ENCODE peak calls at places on chromosomes 7 and 10, in five cellular contexts. P, L, Q, R and W are unnamed samples. For H3K4me1, the result is how much of the 10 kb centered on the place peaks cover.

GRCh38 chr10:19819419-19820033 is 3.3 kb downstream of the PLXDC2 start:
- DNase-seq in P (no peak), Q (peak), R (peak), L (peak), W (peak)

GRCh38 chr7:137417464-137417863 is 73.9 kb upstream of the PTN start:
- DNase-seq in R (no peak), P (no peak), L (no peak), Q (no peak), W (no peak)

GRCh38 chr10:128035557-128035973 is 90.7 kb downstream of the MKI67 start:
- DNase-seq in P (peak), Q (no peak), L (peak), R (peak), W (peak)

GRCh38 chr10:48450811-48451466 is 144.5 kb downstream of the MAPK8 start:
- DNase-seq in R (no peak), Q (no peak), P (no peak), L (no peak), W (no peak)

GRCh38 chr7:149825567-149826343 is 12.4 kb upstream of the ZNF862 start:
- DNase-seq in P (no peak), Q (no peak), L (no peak), R (no peak), W (no peak)

GRCh38 chr7:22586806-22587180 is 86.8 kb upstream of the STEAP1B start:
- DNase-seq in Q (peak), P (no peak), R (peak), L (no peak), W (no peak)

GRCh38 chr10:122341141-122341810 is 33.2 kb upstream of the PLEKHA1 start:
- DNase-seq in Q (no peak), R (no peak), L (no peak), P (no peak), W (no peak)

GRCh38 chr10:120732643-120733313 is 118.4 kb upstream of the WDR11 start:
- DNase-seq in R (no peak), Q (no peak), L (no peak), P (no peak), W (peak)

GRCh38 chr10:77911535-77912123 is 14.9 kb downstream of the DLG5 start:
- DNase-seq in R (no peak), P (no peak), L (peak), Q (peak), W (no peak)

GRCh38 chr10:78684954-78685353 is 383.8 kb upstream of the ZMIZ1 start:
- DNase-seq in R (no peak), Q (no peak), L (no peak), P (no peak), W (no peak)

GRCh38 chr7:82020076-82020475 is 250.2 kb upstream of the HGF start:
- DNase-seq in P (no peak), Q (no peak), R (no peak), L (no peak), W (no peak)

GRCh38 chr10:93152136-93152535 is 78.4 kb downstream of the CYP26A1 start:
- DNase-seq in L (no peak), Q (no peak), P (no peak), R (no peak), W (no peak)

GRCh38 chr10:93150289-93150688 is 76.6 kb downstream of the CYP26A1 start:
- DNase-seq in Q (no peak), P (no peak), L (no peak), R (no peak), W (no peak)

GRCh38 chr10:93148476-93148875 is 74.8 kb downstream of the CYP26A1 start:
- DNase-seq in P (no peak), L (no peak), Q (no peak), R (no peak), W (no peak)

GRCh38 chr10:93150990-93151547 is 77.4 kb downstream of the CYP26A1 start:
- DNase-seq in P (no peak), Q (no peak), L (no peak), R (no peak), W (no peak)

GRCh38 chr10:93149761-93150160 is 76.1 kb downstream of the CYP26A1 start:
- DNase-seq in L (no peak), Q (no peak), R (no peak), P (no peak), W (no peak)
- TF ChIP-seq POLR2AphosphoS5 in L (no peak), Q (no peak), R (no peak), P (no peak), W (no peak)

GRCh38 chr7:106870528-106870927 is 5.4 kb downstream of the PIK3CG start:
- DNase-seq in R (no peak), L (no peak), P (no peak), Q (no peak), W (peak)

GRCh38 chr7:106870983-106871410 is 5.9 kb downstream of the PIK3CG start:
- DNase-seq in L (no peak), R (no peak), Q (no peak), P (no peak), W (peak)

GRCh38 chr7:106871793-106872571 is 6.9 kb downstream of the PIK3CG start:
- DNase-seq in P (no peak), R (no peak), Q (no peak), L (no peak), W (peak)

GRCh38 chr7:106868364-106868763 is 3.3 kb downstream of the PIK3CG start:
- DNase-seq in Q (no peak), R (no peak), P (no peak), L (no peak), W (no peak)

DNA sequence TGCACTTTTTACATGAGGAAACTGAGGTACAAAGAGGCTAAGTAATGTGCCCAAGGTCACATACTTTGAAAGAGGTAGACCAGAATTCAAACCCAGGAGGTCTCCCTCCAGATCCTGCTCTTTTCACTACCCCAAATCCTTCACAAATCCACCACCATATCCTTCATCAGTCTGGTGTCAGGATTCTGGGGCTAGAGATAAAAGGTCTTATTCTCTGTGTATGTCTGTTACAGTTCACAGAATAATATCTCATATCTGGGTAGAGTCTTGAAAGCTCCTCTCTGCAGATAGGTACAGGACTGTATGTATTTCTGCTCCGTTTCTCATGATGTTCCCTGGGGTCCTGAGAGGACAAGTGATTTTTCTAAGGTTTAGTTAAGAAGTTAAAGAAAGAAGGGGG is 4.9 kb downstream of the PIK3CG start:
- DNase-seq in Q (no peak), R (no peak), P (no peak), L (no peak), W (no peak)
- H3K4me1 ChIP-seq in Q (under half), R (under half), P (under half), L (under half), W (under half)

GRCh38 chr10:94103192-94103591 is 109.5 kb downstream of the PLCE1 start:
- DNase-seq in P (no peak), Q (no peak), R (no peak), L (no peak), W (no peak)

GRCh38 chr10:94102436-94102835 is 108.7 kb downstream of the PLCE1 start:
- DNase-seq in Q (peak), R (no peak), L (no peak), P (no peak), W (no peak)

GRCh38 chr10:94103902-94104301 is 110.2 kb downstream of the PLCE1 start:
- DNase-seq in Q (no peak), R (no peak), P (no peak), L (no peak), W (no peak)

GRCh38 chr10:94105226-94105625 is 111.5 kb downstream of the PLCE1 start:
- DNase-seq in Q (no peak), P (no peak), R (no peak), L (no peak), W (no peak)

DNA sequence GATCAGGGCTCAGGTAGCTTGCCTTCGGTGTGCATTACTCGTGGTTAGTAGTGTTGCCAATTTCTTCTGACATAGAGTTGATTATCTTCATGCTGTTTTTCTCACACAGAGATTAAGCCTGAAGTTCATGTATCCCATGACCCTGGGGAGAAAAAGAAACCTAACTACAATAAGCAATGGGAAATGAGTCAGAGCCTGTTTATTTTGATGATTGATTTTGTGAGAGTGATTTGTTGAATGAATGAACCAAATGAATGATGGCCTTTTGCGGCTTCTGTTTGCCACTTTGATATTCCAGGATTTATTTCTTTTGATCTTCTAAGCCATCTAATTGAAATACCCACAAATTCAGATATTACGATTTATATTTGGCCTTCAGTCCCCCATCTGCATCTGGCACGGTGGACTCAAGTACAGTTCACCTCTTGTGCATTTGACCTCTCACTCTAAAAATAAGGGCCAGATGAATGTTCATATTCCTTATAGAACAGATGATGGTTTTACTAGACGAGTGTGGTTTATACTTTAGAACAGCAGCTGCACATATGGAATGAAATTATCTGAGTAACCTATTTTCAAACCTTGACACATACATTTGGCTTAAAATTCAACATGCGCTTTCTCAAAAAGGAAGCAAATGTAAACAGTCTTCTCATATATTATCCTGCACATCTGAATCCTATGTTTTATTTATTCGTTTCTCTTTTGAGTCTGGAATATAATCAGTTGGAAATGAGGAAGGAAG is 110.8 kb downstream of the PLCE1 start:
- DNase-seq in P (no peak), Q (peak), R (no peak), L (no peak), W (peak)
- H3K4me2 ChIP-seq in P (no peak), Q (no peak), R (no peak), L (no peak), W (no peak)

GRCh38 chr10:101939718-101940117 is 96.1 kb upstream of the KCNIP2 start:
- DNase-seq in R (no peak), L (no peak), Q (no peak), P (no peak), W (no peak)

GRCh38 chr10:101938316-101939272 is 95.0 kb upstream of the KCNIP2 start:
- DNase-seq in L (no peak), Q (no peak), R (no peak), P (peak), W (peak)

GRCh38 chr10:101941871-101942270 is 98.3 kb upstream of the KCNIP2 start:
- DNase-seq in P (no peak), L (no peak), R (no peak), Q (no peak), W (peak)

GRCh38 chr10:101940916-101941315 is 97.3 kb upstream of the KCNIP2 start:
- DNase-seq in Q (no peak), P (no peak), L (no peak), R (no peak), W (peak)

GRCh38 chr10:101939273-101939635 is 95.7 kb upstream of the KCNIP2 start:
- DNase-seq in R (no peak), Q (no peak), L (no peak), P (peak), W (peak)
- TF ChIP-seq POLR2AphosphoS5 in R (no peak), Q (no peak), L (no peak), P (peak), W (peak)

GRCh38 chr10:103448751-103449150 is 3.4 kb downstream of the CALHM2 start:
- DNase-seq in Q (no peak), R (no peak), L (no peak), P (no peak), W (peak)

GRCh38 chr10:103445366-103445765 is 6.8 kb downstream of the CALHM2 start:
- DNase-seq in L (no peak), Q (no peak), P (no peak), R (no peak), W (no peak)

GRCh38 chr10:103445767-103446567 is 6.2 kb downstream of the CALHM2 start:
- DNase-seq in P (no peak), R (no peak), L (no peak), Q (no peak), W (peak)

GRCh38 chr10:103449208-103450144 is 2.7 kb downstream of the CALHM2 start:
- DNase-seq in R (no peak), P (no peak), L (no peak), Q (no peak), W (no peak)

DNA sequence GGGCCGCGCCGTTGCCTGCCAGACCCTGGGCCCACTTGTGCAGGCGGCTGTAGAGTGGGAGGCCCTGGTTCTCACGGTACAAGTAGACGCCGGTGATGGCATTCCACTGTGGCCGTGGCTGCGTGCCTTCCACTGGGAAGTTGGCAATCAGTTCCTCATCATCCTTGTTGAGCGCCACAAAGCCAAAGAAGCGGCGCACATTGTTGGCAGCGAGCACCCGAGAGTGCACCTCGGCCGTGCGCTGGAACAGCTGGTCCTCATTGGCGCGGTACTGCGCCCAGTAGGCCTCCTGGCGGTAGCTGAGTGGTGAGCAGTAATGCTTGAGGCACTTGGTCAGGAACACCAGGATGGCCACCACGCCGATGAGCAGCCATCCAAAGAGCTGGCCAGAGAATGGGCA is 5.0 kb downstream of the CALHM2 start:
- DNase-seq in R (no peak), L (no peak), P (no peak), Q (no peak), W (no peak)
- H3K4me1 ChIP-seq in R (under half), L (under half), P (under half), Q (under half), W (half or more)

GRCh38 chr7:8125680-8126444 is 136.1 kb downstream of the ICA1 start:
- DNase-seq in P (no peak), Q (no peak), L (no peak), R (no peak), W (no peak)
- H3K4me2 ChIP-seq in P (no peak), Q (peak), L (no peak), R (no peak), W (no peak)

GRCh38 chr7:42475082-42475481 is 238.1 kb upstream of the GLI3 start:
- DNase-seq in Q (no peak), P (no peak), L (no peak), R (no peak), W (no peak)

GRCh38 chr7:42478717-42479116 is 241.7 kb upstream of the GLI3 start:
- DNase-seq in L (no peak), P (no peak), R (no peak), Q (no peak), W (no peak)

GRCh38 chr7:42476255-42476654 is 239.2 kb upstream of the GLI3 start:
- DNase-seq in Q (no peak), L (no peak), R (no peak), P (no peak), W (no peak)

GRCh38 chr7:42480304-42480665 is 243.3 kb upstream of the GLI3 start:
- DNase-seq in P (no peak), Q (no peak), L (no peak), R (no peak), W (no peak)

DNA sequence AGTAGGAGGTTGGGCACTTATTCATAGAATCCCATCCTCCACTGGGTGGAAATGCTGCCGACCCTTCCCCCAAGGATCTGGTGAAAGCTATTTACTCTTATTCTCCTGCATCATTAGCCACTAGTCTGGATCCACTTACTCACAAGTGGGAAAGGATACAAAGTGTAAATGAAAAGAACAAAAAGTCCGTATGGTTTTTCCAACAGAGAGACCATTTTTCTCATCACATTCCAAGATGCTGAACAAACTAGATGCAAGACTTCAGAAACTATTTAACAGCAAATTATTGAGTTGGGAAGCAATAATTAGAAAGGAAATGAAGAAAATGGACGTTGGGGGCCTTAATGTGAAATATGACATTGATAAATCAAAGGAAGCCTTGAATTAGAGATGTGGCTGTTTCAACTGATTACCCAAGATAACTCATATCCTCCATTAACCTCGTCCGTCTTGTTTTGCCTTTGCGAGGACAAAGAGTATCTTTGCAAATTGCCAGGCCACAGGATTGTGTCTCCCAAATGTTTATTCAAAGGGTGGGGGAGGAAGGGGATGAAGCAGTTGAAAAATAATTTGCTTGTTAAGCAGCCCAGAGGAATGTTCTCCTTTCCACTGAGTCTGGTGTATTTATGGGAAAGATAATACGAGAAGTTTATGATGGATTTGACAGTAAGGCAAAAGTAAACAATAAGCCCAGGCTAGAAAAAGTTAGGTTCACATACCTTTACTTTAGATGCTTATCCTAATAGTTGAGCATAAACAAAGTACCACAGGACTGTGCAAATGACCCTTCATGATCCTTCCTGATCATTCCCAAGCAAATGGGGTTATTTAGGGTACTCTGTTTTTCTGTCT is 242.7 kb upstream of the GLI3 start:
- DNase-seq in Q (no peak), P (no peak), L (no peak), R (no peak), W (no peak)
- TF ChIP-seq POLR2AphosphoS5 in Q (no peak), P (no peak), L (no peak), R (no peak), W (no peak)

GRCh38 chr10:22677333-22677732 is 37.0 kb downstream of the PIP4K2A start:
- DNase-seq in L (no peak), Q (no peak), R (no peak), P (no peak), W (no peak)
- H3K4me1 ChIP-seq in L (half or more), Q (under half), R (half or more), P (under half), W (under half)